ENCODE peak calls at places on chromosomes 5 and 9, in eight cellular contexts. W is T1000; L is H1; E is fibroblast of gingiva; B is stimulated activated CD8-positive, alpha-beta memory T cell treated with anti-CD3 and anti-CD28 coated beads, Interleukin-7, amount 100 ng/mL, for 1 hour; F is Daoy; C is GOT3; I is NCI-H1930. A is an unnamed sample.

GRCh38 chr9:134546231-134546731 is 95.3 kb upstream of the COL5A1 start:
- DNase-seq in W (no peak), L (no peak), F (no peak), C (no peak), B (no peak), I (no peak), E (peak; percentile 33), A (no peak)

GRCh38 chr5:16666140-16666860 is 49.5 kb upstream of the RETREG1 start:
- DNase-seq in I (no peak), F (no peak), W (no peak), E (no peak), B (no peak), L (no peak), C (no peak), A (no peak)

GRCh38 chr5:16406630-16407029 is 59.0 kb downstream of the ZNF622 start:
- DNase-seq in F (no peak), E (no peak), C (no peak), B (no peak), I (no peak), W (no peak), L (no peak), A (no peak)

GRCh38 chr5:150066901-150067396 is 19.4 kb downstream of the CSF1R start:
- DNase-seq in L (no peak), F (peak; percentile 68), B (no peak), E (peak; percentile 48), W (no peak), C (no peak), I (no peak), A (no peak)

GRCh38 chr5:150246424-150246823 is 43.1 kb downstream of the CAMK2A start:
- DNase-seq in C (no peak), W (no peak), F (no peak), E (no peak), B (no peak), I (no peak), L (no peak), A (no peak)

GRCh38 chr9:72154468-72155281 is 5.4 kb downstream of the GDA start:
- DNase-seq in B (no peak), I (no peak), L (no peak), E (no peak), W (no peak), F (peak; percentile 62), C (no peak), A (no peak)

GRCh38 chr5:19928556-19929421 is 59.2 kb downstream of the CDH18 start:
- DNase-seq in B (no peak), F (peak; percentile 76), E (peak; percentile 67), L (no peak), C (no peak), I (no peak), W (no peak), A (peak; percentile 92)

GRCh38 chr5:127838661-127839060 is 135.5 kb downstream of the CCDC192 start:
- DNase-seq in E (no peak), B (no peak), F (peak; percentile 67), C (no peak), W (no peak), I (no peak), L (no peak), A (no peak)

GRCh38 chr5:76766746-76767145 is 50.8 kb downstream of the F2R start:
- DNase-seq in I (no peak), F (no peak), B (no peak), C (no peak), E (no peak), L (no peak), W (no peak), A (no peak)

GRCh38 chr9:15086096-15087030 is 176.1 kb upstream of the FREM1 start:
- DNase-seq in F (no peak), I (no peak), E (peak; percentile 8), B (no peak), L (no peak), W (no peak), C (no peak), A (no peak)

GRCh38 chr9:81737871-81738507 is 48.6 kb upstream of the TLE1 start:
- DNase-seq in W (peak; percentile 84), E (peak; percentile 81), C (no peak), I (no peak), B (no peak), F (peak; percentile 91), L (no peak), A (no peak)

GRCh38 chr5:23419115-23419514 is 88.3 kb upstream of the PRDM9 start:
- DNase-seq in B (no peak), C (no peak), W (no peak), E (no peak), F (no peak), I (no peak), L (peak; percentile 13), A (peak; percentile 28)

GRCh38 chr5:112917453-112918005 is 4.5 kb downstream of the REEP5 start:
- DNase-seq in F (no peak), C (no peak), W (no peak), I (no peak), B (no peak), E (no peak), L (no peak), A (no peak)

GRCh38 chr9:7246917-7247538 is 489.3 kb downstream of the KDM4C start:
- DNase-seq in B (no peak), C (no peak), E (no peak), I (no peak), F (no peak), W (no peak), L (no peak), A (no peak)

GRCh38 chr9:22141906-22142305 is 132.8 kb upstream of the CDKN2B start:
- DNase-seq in C (no peak), L (no peak), E (no peak), B (no peak), F (no peak), I (no peak), W (no peak), A (no peak)

GRCh38 chr5:67363963-67364362 is 167.4 kb upstream of the CD180 start:
- DNase-seq in E (no peak), C (no peak), F (no peak), B (no peak), I (no peak), L (no peak), W (no peak), A (no peak)

GRCh38 chr5:135821061-135821781 is 13.2 kb upstream of the SLC25A48 start:
- DNase-seq in L (no peak), F (no peak), I (no peak), B (no peak), W (no peak), E (no peak), C (no peak), A (no peak)

GRCh38 chr5:138032572-138033274 is at the start of gene FAM13B:
- DNase-seq in W (peak; percentile 60), L (peak; percentile 29), F (peak; percentile 85), E (peak; percentile 66), B (peak; percentile 58), C (peak; percentile 64), I (peak; percentile 46), A (peak; percentile 39)

GRCh38 chr5:154312000-154312399 is 121.5 kb downstream of the GALNT10 start:
- DNase-seq in E (no peak), B (no peak), I (no peak), F (no peak), L (no peak), C (no peak), W (no peak), A (no peak)

GRCh38 chr9:134637696-134638502 is 3.7 kb upstream of the COL5A1 start:
- DNase-seq in W (no peak), L (no peak), F (no peak), B (no peak), C (no peak), I (no peak), E (no peak), A (no peak)

GRCh38 chr9:121455527-121456239 is 44.0 kb downstream of the GGTA1 start:
- DNase-seq in E (no peak), F (peak; percentile 45), B (no peak), L (no peak), W (no peak), C (no peak), I (no peak), A (no peak)

GRCh38 chr9:137029058-137029922 is 1.3 kb upstream of the ABCA2 start:
- DNase-seq in F (peak; percentile 82), B (peak; percentile 44), C (no peak), W (peak; percentile 49), I (peak; percentile 36), L (no peak), E (peak; percentile 30), A (no peak)

GRCh38 chr5:123647066-123647465 is 135.1 kb downstream of the CSNK1G3 start:
- DNase-seq in W (no peak), I (no peak), E (no peak), F (no peak), L (no peak), B (no peak), C (no peak), A (no peak)

GRCh38 chr9:35481347-35481975 is 8.4 kb upstream of the RUSC2 start:
- DNase-seq in C (no peak), I (no peak), W (peak; percentile 50), L (no peak), B (no peak), E (peak; percentile 69), F (peak; percentile 73), A (no peak)

GRCh38 chr9:33354651-33355211 is 47.6 kb downstream of the AQP7 start:
- DNase-seq in F (peak; percentile 63), W (no peak), C (no peak), B (no peak), L (no peak), I (no peak), E (no peak), A (no peak)

GRCh38 chr9:91676042-91676441 is 252.4 kb upstream of the NFIL3 start:
- DNase-seq in B (no peak), W (no peak), L (no peak), E (no peak), I (no peak), C (no peak), F (peak; percentile 79), A (no peak)

GRCh38 chr5:60018091-60018490 is 124.6 kb upstream of the PDE4D start:
- DNase-seq in B (no peak), C (no peak), F (no peak), L (no peak), W (no peak), E (no peak), I (no peak), A (no peak)

GRCh38 chr5:153543959-153544470 is 53.5 kb downstream of the GRIA1 start:
- DNase-seq in F (no peak), W (peak; percentile 10), L (no peak), E (no peak), C (no peak), I (no peak), B (no peak), A (no peak)

GRCh38 chr5:131196331-131196730 is 25.6 kb downstream of the LYRM7 start:
- DNase-seq in F (no peak), B (no peak), I (no peak), C (no peak), E (peak; percentile 38), W (no peak), L (no peak), A (no peak)

GRCh38 chr5:87754009-87754757 is 341.5 kb upstream of the CCNH start:
- DNase-seq in L (no peak), F (no peak), E (no peak), B (no peak), I (no peak), C (no peak), W (no peak), A (peak; percentile 8)

GRCh38 chr5:143775258-143775657 is 36.7 kb upstream of the HMHB1 start:
- DNase-seq in F (peak; percentile 33), L (no peak), C (no peak), W (no peak), B (no peak), E (peak; percentile 36), I (no peak), A (no peak)

GRCh38 chr5:10663531-10664183 is 97.4 kb downstream of the DAP start:
- DNase-seq in C (no peak), I (no peak), F (peak; percentile 55), W (no peak), L (no peak), B (no peak), E (peak; percentile 61), A (peak; percentile 91)